ENCODE peak calls at places on chromosomes 12 and 14, in seven cellular contexts. B is tibial nerve, Q is posterior cingulate gyrus, F is AG04450, V is B cell, L is amniotic stem cell, K is HCT116. O is an unnamed sample.

GRCh38 chr12:56522486-56523193 is 1.0 kb downstream of the RBMS2 start:
- DNase-seq in B (no peak), Q (no peak), F (no peak), V (no peak), L (no peak), K (no peak), O (no peak)

GRCh38 chr14:28603606-28604005 is 163.0 kb upstream of the FOXG1 start:
- DNase-seq in B (no peak), Q (no peak), F (no peak), V (no peak), L (no peak), K (no peak), O (no peak)

GRCh38 chr14:88614218-88614907 is 51.5 kb downstream of the ZC3H14 start:
- DNase-seq in B (no peak), Q (no peak), F (peak; percentile 21), V (no peak), L (peak; percentile 45), K (no peak), O (no peak)

GRCh38 chr14:102605026-102605425 is 12.6 kb downstream of the RCOR1 start:
- DNase-seq in B (no peak), Q (no peak), F (no peak), V (no peak), L (no peak), K (no peak), O (no peak)

GRCh38 chr12:922297-922696 is 27.2 kb downstream of the RAD52 start:
- DNase-seq in B (no peak), Q (no peak), F (peak; percentile 13), V (no peak), L (no peak), K (no peak), O (no peak)

GRCh38 chr12:122035292-122035691 is 13.6 kb downstream of the BCL7A start:
- DNase-seq in B (no peak), Q (no peak), F (no peak), V (no peak), L (no peak), K (no peak), O (no peak)

GRCh38 chr12:132550014-132550802 is 60.2 kb downstream of the LRCOL1 start:
- DNase-seq in B (no peak), Q (no peak), F (no peak), V (no peak), L (no peak), K (no peak), O (no peak)

GRCh38 chr12:122886851-122887816 is 8.8 kb downstream of the VPS37B start:
- DNase-seq in B (no peak), Q (no peak), F (no peak), V (peak; percentile 86), L (no peak), K (peak; percentile 81), O (no peak)

GRCh38 chr12:228846-229200 is 14.9 kb upstream of the SLC6A12 start:
- DNase-seq in B (no peak), Q (no peak), F (no peak), V (peak; percentile 25), L (no peak), K (no peak), O (no peak)

GRCh38 chr14:29216774-29217232 is 450.2 kb downstream of the FOXG1 start:
- DNase-seq in B (no peak), Q (no peak), F (no peak), V (no peak), L (no peak), K (no peak), O (peak; percentile 97)

O was measured in NCI-H1694 treated with DMSO at 0.1 percent for 48 hours.